ENCODE peak calls at places on chromosomes 6 and 20, in six cellular contexts. I, N, X, F, K and E are unnamed samples.

GRCh38 chr6:14354919-14355572 is 237.5 kb downstream of the CD83 start:
- DNase-seq in I (peak; percentile 87), N (no peak), X (no peak), F (peak; percentile 31), K (peak; percentile 45), E (peak; percentile 42)

GRCh38 chr6:156557269-156557885 is 219.8 kb upstream of the ARID1B start:
- DNase-seq in I (peak; percentile 87), N (no peak), X (no peak), F (peak; percentile 62), K (no peak), E (peak; percentile 9)

GRCh38 chr6:17096657-17097056 is 5.2 kb upstream of the STMND1 start:
- DNase-seq in I (no peak), N (no peak), X (no peak), F (no peak), K (no peak), E (no peak)

GRCh38 chr20:542777-543368 is 717 bp downstream of the CSNK2A1 start:
- DNase-seq in I (no peak), N (no peak), X (peak; percentile 76), F (peak; percentile 27), K (no peak), E (peak; percentile 71)

GRCh38 chr6:139029470-139030210 is 1.1 kb downstream of the ABRACL start:
- DNase-seq in I (peak; percentile 87), N (peak; percentile 44), X (peak; percentile 86), F (peak; percentile 69), K (peak; percentile 63), E (peak; percentile 74)

GRCh38 chr20:4811661-4812181 is 90.0 kb downstream of the PRND start:
- DNase-seq in I (peak; percentile 94), N (no peak), X (no peak), F (peak; percentile 67), K (no peak), E (peak; percentile 55)

GRCh38 chr20:17430515-17430914 is 100.7 kb downstream of the BFSP1 start:
- DNase-seq in I (no peak), N (no peak), X (no peak), F (no peak), K (no peak), E (no peak)

GRCh38 chr6:125124250-125124777 is 29.3 kb upstream of the TPD52L1 start:
- DNase-seq in I (no peak), N (no peak), X (no peak), F (no peak), K (no peak), E (no peak)

GRCh38 chr20:8073024-8073832 is 53.7 kb upstream of the TMX4 start:
- DNase-seq in I (no peak), N (no peak), X (no peak), F (no peak), K (no peak), E (no peak)

GRCh38 chr20:20956586-20956985 is 149.6 kb downstream of the LINC00237 start:
- DNase-seq in I (no peak), N (no peak), X (no peak), F (no peak), K (no peak), E (no peak)

GRCh38 chr6:127630800-127631199 is 53.8 kb downstream of the C6orf58 start:
- DNase-seq in I (no peak), N (no peak), X (no peak), F (no peak), K (no peak), E (no peak)

GRCh38 chr6:161366301-161366953 is 92.6 kb upstream of the AGPAT4 start:
- DNase-seq in I (no peak), N (no peak), X (no peak), F (no peak), K (no peak), E (no peak)

GRCh38 chr20:46827718-46828458 is 66.8 kb upstream of the EYA2 start:
- DNase-seq in I (peak; percentile 32), N (no peak), X (peak; percentile 63), F (no peak), K (no peak), E (no peak)

GRCh38 chr20:39116020-39116419 is 153.9 kb downstream of the DHX35 start:
- DNase-seq in I (no peak), N (no peak), X (no peak), F (no peak), K (no peak), E (no peak)

GRCh38 chr6:31861919-31862343 is 690 bp downstream of the NEU1 start:
- DNase-seq in I (no peak), N (no peak), X (no peak), F (no peak), K (no peak), E (no peak)

GRCh38 chr6:36977470-36977941 is 8.5 kb downstream of the MTCH1 start:
- DNase-seq in I (no peak), N (no peak), X (no peak), F (no peak), K (no peak), E (no peak)

GRCh38 chr6:20789162-20789561 is 254.9 kb downstream of the CDKAL1 start:
- DNase-seq in I (no peak), N (no peak), X (no peak), F (no peak), K (peak; percentile 10), E (no peak)

GRCh38 chr6:109458774-109459531 is 3.4 kb upstream of the MICAL1 start:
- DNase-seq in I (no peak), N (no peak), X (no peak), F (no peak), K (no peak), E (no peak)

GRCh38 chr20:53738945-53739798 is 145.5 kb upstream of the ZNF217 start:
- DNase-seq in I (no peak), N (no peak), X (no peak), F (no peak), K (no peak), E (no peak)

GRCh38 chr20:37342231-37343177 is 3.4 kb upstream of the SRC start:
- DNase-seq in I (peak; percentile 60), N (no peak), X (no peak), F (no peak), K (no peak), E (no peak)

GRCh38 chr6:33822575-33823395 is 19.0 kb upstream of the MLN start:
- DNase-seq in I (no peak), N (peak; percentile 31), X (no peak), F (no peak), K (no peak), E (peak; percentile 29)

GRCh38 chr20:62860924-62861691 is 514 bp downstream of the TCFL5 start:
- DNase-seq in I (no peak), N (no peak), X (no peak), F (no peak), K (no peak), E (peak; percentile 64)

GRCh38 chr6:45075246-45075645 is 252.9 kb upstream of the RUNX2 start:
- DNase-seq in I (no peak), N (no peak), X (no peak), F (no peak), K (peak; percentile 67), E (no peak)

GRCh38 chr6:37648465-37649330 is 49.0 kb downstream of the MDGA1 start:
- DNase-seq in I (no peak), N (no peak), X (no peak), F (peak; percentile 57), K (no peak), E (peak; percentile 19)

GRCh38 chr20:38630727-38631126 is 29.1 kb downstream of the ARHGAP40 start:
- DNase-seq in I (no peak), N (no peak), X (no peak), F (no peak), K (no peak), E (no peak)

GRCh38 chr20:10644458-10645204 is 29.2 kb downstream of the JAG1 start:
- DNase-seq in I (peak; percentile 42), N (no peak), X (no peak), F (no peak), K (no peak), E (no peak)

GRCh38 chr6:156919819-156920379 is 142.7 kb downstream of the ARID1B start:
- DNase-seq in I (no peak), N (no peak), X (no peak), F (no peak), K (no peak), E (no peak)

GRCh38 chr20:49575551-49576060 is 7.7 kb upstream of the PTGIS start:
- DNase-seq in I (peak; percentile 83), N (no peak), X (no peak), F (peak; percentile 63), K (no peak), E (no peak)

GRCh38 chr6:105504660-105505059 is 101.8 kb upstream of the PREP start:
- DNase-seq in I (no peak), N (no peak), X (no peak), F (no peak), K (no peak), E (no peak)

GRCh38 chr6:141326426-141326825 is 806.3 kb upstream of the GJE1 start:
- DNase-seq in I (no peak), N (no peak), X (no peak), F (no peak), K (peak; percentile 94), E (no peak)

GRCh38 chr20:57389695-57390603 is 1.2 kb upstream of the RBM38 start:
- DNase-seq in I (no peak), N (no peak), X (no peak), F (no peak), K (no peak), E (peak; percentile 65)

GRCh38 chr20:3250091-3250504 is 11.1 kb upstream of the SLC4A11 start:
- DNase-seq in I (no peak), N (peak; percentile 19), X (no peak), F (no peak), K (no peak), E (no peak)
- TF ChIP-seq CTCF in I (no peak), N (peak; percentile 54), X (peak; percentile 39), F (no peak), K (no peak), E (no peak)

GRCh38 chr20:34311118-34312023 is 8.2 kb upstream of the AHCY start:
- DNase-seq in I (no peak), N (peak; percentile 36), X (no peak), F (peak; percentile 72), K (no peak), E (peak; percentile 87)
- TF ChIP-seq CTCF in I (no peak), N (peak; percentile 40), X (peak; percentile 19), F (no peak), K (peak; percentile 43), E (no peak)

DNA sequence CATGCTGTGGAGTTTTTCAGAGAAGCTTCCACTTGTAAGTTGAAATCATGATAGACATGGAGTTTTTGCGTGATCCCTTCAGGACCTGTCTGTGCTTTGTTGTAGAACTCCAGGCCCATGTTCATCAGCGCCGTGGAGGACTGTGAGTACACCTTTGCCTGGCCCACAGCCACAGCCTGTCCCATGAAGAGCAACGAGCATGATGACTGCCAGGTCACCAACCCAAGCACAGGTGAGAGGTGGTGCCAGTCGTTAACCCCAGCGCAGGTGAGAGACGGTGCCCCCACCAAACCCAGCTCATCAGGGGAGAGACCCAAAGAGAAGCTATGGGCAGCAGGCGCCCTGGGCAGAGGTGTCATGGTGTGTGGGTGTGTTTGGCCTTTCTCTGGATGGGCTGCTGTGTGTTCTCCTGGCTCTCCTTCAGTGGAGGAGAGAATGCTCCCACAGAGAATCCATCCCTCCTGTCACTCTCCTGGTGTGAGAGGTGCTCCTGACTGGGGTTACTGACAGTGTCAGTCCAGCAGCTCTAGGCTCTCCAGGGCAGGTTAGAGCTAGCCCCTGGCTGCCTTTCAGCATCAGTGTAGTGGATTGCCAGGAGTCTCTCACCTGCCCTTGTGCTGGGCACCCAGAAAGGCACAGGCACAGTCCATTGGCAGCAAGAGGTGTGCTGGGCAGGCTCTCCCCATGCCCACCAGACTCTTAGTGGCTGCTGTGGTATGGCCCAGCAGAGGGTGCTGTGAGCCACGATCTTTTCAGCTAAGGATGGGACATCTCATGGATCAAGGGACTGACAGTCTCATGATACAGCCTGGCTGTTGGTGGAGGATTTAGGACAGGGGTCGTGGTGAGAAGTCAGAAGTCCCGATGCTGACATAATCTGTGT is 49.6 kb upstream of the SLC22A1 start:
- DNase-seq in I (no peak), N (no peak), X (no peak), F (no peak), K (no peak), E (no peak)
- TF ChIP-seq CTCF in I (no peak), N (no peak), X (no peak), F (no peak), K (peak; percentile 15), E (no peak)

GRCh38 chr6:101393291-101394251 is at the start of gene GRIK2:
- DNase-seq in I (peak; percentile 77), N (peak; percentile 63), X (peak; percentile 87), F (no peak), K (no peak), E (peak; percentile 47)
- TF ChIP-seq CTCF in I (no peak), N (peak; percentile 64), X (peak; percentile 73), F (no peak), K (peak; percentile 54), E (no peak)